ENCODE peak calls at places on chromosomes 5 and 9, in ten cellular contexts. V is A549; M is mesendoderm; S is upper lobe of left lung; Z is CD8-positive, alpha-beta memory T cell; L is SJSA1; W is stomach; X is IMR-90; Q is mammary epithelial cell; H is heart right ventricle. N is an unnamed sample. For H3K4me1, the result is how much of the 10 kb centered on the place peaks cover.

GRCh38 chr9:98518556-98518955 is 190.2 kb downstream of the GABBR2 start:
- DNase-seq in L (no peak), Q (no peak), Z (no peak), S (no peak), H (no peak), V (no peak), M (no peak), X (no peak), W (no peak), N (no peak)

GRCh38 chr9:104984121-104984520 is 56.2 kb upstream of the ABCA1 start:
- DNase-seq in S (no peak), M (no peak), H (no peak), X (no peak), Q (no peak), L (no peak), W (no peak), V (no peak), Z (no peak), N (no peak)

GRCh38 chr5:82044015-82044414 is 72.2 kb downstream of the ATG10 start:
- DNase-seq in V (no peak), Z (no peak), Q (no peak), S (no peak), L (no peak), H (no peak), X (no peak), M (no peak), W (no peak), N (no peak)

GRCh38 chr5:11069041-11069440 is 308.0 kb upstream of the DAP start:
- DNase-seq in Q (no peak), H (no peak), S (no peak), Z (no peak), V (no peak), L (no peak), M (peak), W (no peak), X (no peak), N (no peak)

GRCh38 chr5:121890297-121890858 is 38.7 kb downstream of the FTMT start:
- DNase-seq in Z (no peak), V (peak), M (peak), Q (no peak), S (no peak), X (no peak), L (no peak), W (no peak), H (no peak), N (no peak)

GRCh38 chr9:12723409-12724028 is 30.3 kb downstream of the TYRP1 start:
- DNase-seq in M (no peak), H (no peak), S (no peak), Z (no peak), W (no peak), L (no peak), Q (peak), V (peak), X (peak), N (peak)

GRCh38 chr5:139705655-139706587 is 57.8 kb downstream of the CXXC5 start:
- DNase-seq in S (no peak), Z (no peak), Q (no peak), V (no peak), W (no peak), X (no peak), H (no peak), L (no peak), M (no peak), N (no peak)

GRCh38 chr5:115842089-115842881 is 550 bp downstream of the AP3S1 start:
- DNase-seq in H (no peak), X (no peak), V (peak), L (peak), Q (peak), M (no peak), Z (no peak), W (no peak), S (peak), N (peak)

GRCh38 chr9:114098021-114098659 is 952 bp downstream of the KIF12 start:
- DNase-seq in X (no peak), V (peak), L (no peak), H (no peak), S (peak), Q (peak), Z (no peak), W (peak), M (peak), N (peak)

GRCh38 chr5:177399903-177400868 is at the start of gene PFN3:
- DNase-seq in Q (no peak), X (peak), L (peak), W (peak), M (no peak), V (no peak), S (no peak), Z (no peak), H (no peak), N (peak)

GRCh38 chr9:4497855-4498254 is 7.6 kb downstream of the SLC1A1 start:
- DNase-seq in Q (no peak), Z (no peak), H (no peak), L (no peak), W (no peak), M (no peak), X (peak), V (peak), S (no peak), N (peak)

GRCh38 chr5:59582746-59583145 is 310.8 kb downstream of the PDE4D start:
- DNase-seq in Q (no peak), L (no peak), M (no peak), V (no peak), Z (no peak), S (no peak), H (no peak), X (no peak), W (no peak), N (no peak)

GRCh38 chr9:125961037-125961436 is 213.9 kb downstream of the PBX3 start:
- DNase-seq in Z (no peak), W (no peak), Q (no peak), M (no peak), V (no peak), L (no peak), X (no peak), S (no peak), H (no peak), N (no peak)

GRCh38 chr5:72151646-72152045 is 44.4 kb downstream of the MAP1B start:
- DNase-seq in L (no peak), M (no peak), W (no peak), S (no peak), H (no peak), Z (no peak), X (no peak), Q (no peak), V (no peak), N (no peak)

GRCh38 chr5:143061161-143061945 is 291.2 kb downstream of the ARHGAP26 start:
- DNase-seq in V (no peak), M (no peak), W (no peak), L (no peak), H (no peak), X (peak), S (no peak), Q (peak), Z (no peak), N (no peak)

GRCh38 chr5:176450077-176450476 is 1.9 kb downstream of the FAF2 start:
- DNase-seq in H (no peak), Q (no peak), W (no peak), V (no peak), X (no peak), S (no peak), L (no peak), M (no peak), Z (no peak), N (no peak)

GRCh38 chr9:105341784-105342183 is 97.3 kb downstream of the SLC44A1 start:
- DNase-seq in V (no peak), M (no peak), X (peak), Z (no peak), Q (no peak), H (no peak), S (no peak), W (no peak), L (no peak), N (peak)

GRCh38 chr5:38660194-38660668 is 103.8 kb upstream of the LIFR start:
- DNase-seq in L (no peak), Q (no peak), W (no peak), S (no peak), Z (no peak), M (peak), H (peak), X (no peak), V (peak), N (no peak)

GRCh38 chr5:167725741-167726140 is 565.7 kb upstream of the WWC1 start:
- DNase-seq in H (no peak), Q (no peak), Z (no peak), V (no peak), S (no peak), M (no peak), L (no peak), W (no peak), X (no peak), N (no peak)

GRCh38 chr5:135110941-135111596 is 77.0 kb upstream of the PITX1 start:
- DNase-seq in S (no peak), X (no peak), W (no peak), V (no peak), Q (peak), L (no peak), Z (no peak), H (no peak), M (no peak), N (no peak)

GRCh38 chr5:132883261-132883834 is 9.9 kb downstream of the LEAP2 start:
- DNase-seq in S (peak), Z (no peak), W (peak), Q (peak), L (peak), H (peak), V (peak), M (peak), X (peak), N (peak)

GRCh38 chr9:35553670-35554543 is 51.2 kb upstream of the TESK1 start:
- DNase-seq in H (peak), X (peak), Q (peak), Z (no peak), L (peak), M (peak), S (peak), V (peak), W (peak), N (peak)

GRCh38 chr5:177312649-177313181 is 1.0 kb upstream of the MXD3 start:
- DNase-seq in X (no peak), V (peak), S (no peak), H (no peak), M (peak), W (no peak), Q (no peak), L (peak), Z (no peak), N (peak)

GRCh38 chr5:155064580-155064979 is 51.0 kb downstream of the KIF4B start:
- DNase-seq in H (no peak), Z (no peak), S (no peak), W (no peak), V (no peak), Q (no peak), X (no peak), L (no peak), M (no peak), N (no peak)

GRCh38 chr5:76325876-76326491 is 77.1 kb upstream of the IQGAP2 start:
- DNase-seq in S (peak), L (no peak), H (no peak), W (no peak), X (no peak), M (no peak), Z (peak), V (no peak), Q (no peak), N (peak)

GRCh38 chr9:138078846-138079245 is 201.3 kb downstream of the CACNA1B start:
- DNase-seq in Z (no peak), H (no peak), Q (no peak), W (peak), V (no peak), X (no peak), L (peak), M (no peak), S (peak), N (no peak)

GRCh38 chr5:126954981-126955380 is 75.4 kb downstream of the MARCHF3 start:
- DNase-seq in H (no peak), M (no peak), L (no peak), Q (no peak), X (no peak), V (no peak), S (no peak), W (no peak), Z (no peak), N (no peak)

GRCh38 chr5:160237571-160238093 is 8.3 kb downstream of the FABP6 start:
- DNase-seq in L (no peak), M (no peak), W (no peak), H (no peak), Z (no peak), Q (no peak), S (no peak), X (no peak), V (no peak), N (no peak)
- H3K27ac ChIP-seq in L (no peak), M (no peak), W (no peak), H (no peak), Z (no peak), Q (no peak), S (no peak), X (no peak), V (no peak), N (no peak)

DNA sequence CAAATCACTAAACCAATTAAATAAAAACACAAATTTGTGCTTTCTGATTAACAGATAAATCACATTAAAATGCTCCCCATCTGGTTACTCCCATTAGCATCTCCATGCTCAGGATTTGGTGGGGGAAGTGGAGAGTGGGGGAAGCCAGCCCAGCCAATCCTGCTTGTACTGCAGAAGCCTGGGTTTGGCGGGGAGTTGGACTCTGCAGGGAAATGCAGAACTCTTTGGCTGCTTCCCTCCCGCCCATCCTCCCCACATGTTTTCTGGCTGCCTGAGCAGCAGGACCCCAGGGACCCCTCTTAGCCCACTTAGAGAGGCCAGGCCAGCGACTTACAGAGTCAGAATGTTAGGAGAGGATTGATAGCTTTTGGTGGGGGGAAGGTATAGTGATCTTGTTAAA is 59.5 kb upstream of the FOXI1 start:
- DNase-seq in L (no peak), W (no peak), M (no peak), H (no peak), V (no peak), Q (no peak), S (no peak), X (no peak), Z (no peak), N (no peak)
- H3K4me3 ChIP-seq in L (no peak), W (no peak), M (no peak), H (no peak), V (no peak), Q (no peak), S (no peak), X (no peak), Z (no peak), N (no peak)

DNA sequence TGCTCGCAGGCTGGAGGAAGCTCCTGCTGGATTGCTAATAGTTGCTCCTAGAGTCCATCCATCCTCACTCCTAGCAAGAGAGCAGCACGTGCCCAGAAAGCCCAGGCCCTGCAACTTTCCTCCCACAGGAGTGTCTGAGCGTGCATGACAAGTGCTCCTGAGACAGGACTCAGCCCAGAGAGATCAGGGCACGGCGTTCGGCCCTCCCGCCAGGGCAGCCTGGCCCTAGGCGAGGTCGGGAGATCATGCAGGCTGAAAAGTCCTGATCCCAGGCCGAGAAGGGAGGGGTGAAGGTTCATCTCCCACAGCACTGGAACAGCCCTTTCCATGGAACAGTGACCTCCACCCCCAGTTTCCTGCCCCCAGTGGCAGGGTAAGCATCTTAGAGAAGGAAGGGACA is 94.8 kb downstream of the ROR2 start:
- DNase-seq in M (no peak), Q (no peak), W (no peak), H (no peak), S (no peak), V (no peak), L (no peak), Z (no peak), X (no peak), N (no peak)
- H3K4me1 ChIP-seq in M (under half), Q (under half), W (under half), H (under half), S (under half), V (under half), L (under half), Z (under half), X (under half), N (under half)

GRCh38 chr9:99745085-99745484 is 76.6 kb upstream of the NR4A3 start:
- DNase-seq in Z (no peak), H (no peak), L (no peak), Q (no peak), M (no peak), W (no peak), X (no peak), S (no peak), V (no peak), N (no peak)
- H3K27ac ChIP-seq in Z (no peak), H (no peak), L (no peak), Q (no peak), M (no peak), W (no peak), X (no peak), S (no peak), V (no peak), N (no peak)

N was measured in small intestine.